ENCODE peak calls at places on chromosomes 3 and 15, in eight cellular contexts. H, E, W, U, D, T, R and X are unnamed samples.

GRCh38 chr3:23874359-23875120 is 42.2 kb downstream of the NKIRAS1 start:
- DNase-seq in H (peak), E (no peak), W (no peak), U (no peak), D (no peak), T (peak), R (no peak), X (peak)

GRCh38 chr3:27147215-27147614 is 222.0 kb downstream of the NEK10 start:
- DNase-seq in H (no peak), E (no peak), W (no peak), U (no peak), D (no peak), T (no peak), R (no peak), X (peak)

GRCh38 chr3:45611619-45612018 is 17.1 kb downstream of the LIMD1 start:
- DNase-seq in H (no peak), E (no peak), W (no peak), U (no peak), D (no peak), T (no peak), R (peak), X (no peak)

GRCh38 chr3:148896062-148896461 is 31.0 kb downstream of the CPA3 start:
- DNase-seq in H (no peak), E (no peak), W (no peak), U (no peak), D (no peak), T (no peak), R (no peak), X (no peak)

GRCh38 chr3:45987368-45988099 is 8.1 kb downstream of the FYCO1 start:
- DNase-seq in H (no peak), E (peak), W (no peak), U (no peak), D (no peak), T (peak), R (no peak), X (peak)

GRCh38 chr3:42507252-42507651 is 4.8 kb downstream of the VIPR1 start:
- DNase-seq in H (no peak), E (peak), W (no peak), U (no peak), D (no peak), T (no peak), R (no peak), X (peak)

GRCh38 chr15:38299216-38299615 is 46.6 kb downstream of the SPRED1 start:
- DNase-seq in H (peak), E (no peak), W (no peak), U (no peak), D (no peak), T (peak), R (no peak), X (peak)

GRCh38 chr3:50450135-50450911 is 53.1 kb downstream of the CACNA2D2 start:
- DNase-seq in H (no peak), E (peak), W (peak), U (no peak), D (no peak), T (peak), R (peak), X (peak)

GRCh38 chr15:69224383-69224782 is 63.9 kb downstream of the GLCE start:
- DNase-seq in H (no peak), E (no peak), W (no peak), U (no peak), D (no peak), T (no peak), R (no peak), X (peak)

GRCh38 chr15:55289011-55289572 is 521 bp downstream of the RAB27A start:
- DNase-seq in H (no peak), E (peak), W (no peak), U (peak), D (no peak), T (peak), R (peak), X (peak)

GRCh38 chr15:55284461-55284860 is 5.2 kb downstream of the RAB27A start:
- DNase-seq in H (no peak), E (no peak), W (no peak), U (no peak), D (no peak), T (no peak), R (no peak), X (no peak)

GRCh38 chr15:55290361-55291057 is 896 bp upstream of the RAB27A start:
- DNase-seq in H (peak), E (peak), W (peak), U (peak), D (no peak), T (peak), R (peak), X (peak)

GRCh38 chr15:55289573-55290360 is at the start of gene RAB27A:
- DNase-seq in H (no peak), E (peak), W (no peak), U (peak), D (no peak), T (peak), R (peak), X (peak)

GRCh38 chr15:55288006-55288717 is 1.5 kb downstream of the RAB27A start:
- DNase-seq in H (no peak), E (no peak), W (no peak), U (no peak), D (no peak), T (no peak), R (no peak), X (no peak)
- H3K4me3 ChIP-seq in H (peak), E (no peak), W (peak), U (no peak), D (no peak), T (peak), R (no peak), X (peak)

GRCh38 chr3:141109761-141110160 is 58.6 kb downstream of the SPSB4 start:
- DNase-seq in H (no peak), E (peak), W (no peak), U (no peak), D (no peak), T (peak), R (no peak), X (no peak)
- TF ChIP-seq CTCF in H (no peak), E (no peak), W (no peak), U (no peak), D (no peak), T (no peak), R (no peak), X (no peak)

GRCh38 chr15:25072857-25073476 is 118.2 kb downstream of the SNRPN start:
- DNase-seq in H (no peak), E (no peak), W (no peak), U (no peak), D (no peak), T (no peak), R (no peak), X (no peak)
- H3K4me3 ChIP-seq in H (no peak), E (no peak), W (no peak), U (no peak), D (no peak), T (no peak), R (no peak), X (no peak)

DNA sequence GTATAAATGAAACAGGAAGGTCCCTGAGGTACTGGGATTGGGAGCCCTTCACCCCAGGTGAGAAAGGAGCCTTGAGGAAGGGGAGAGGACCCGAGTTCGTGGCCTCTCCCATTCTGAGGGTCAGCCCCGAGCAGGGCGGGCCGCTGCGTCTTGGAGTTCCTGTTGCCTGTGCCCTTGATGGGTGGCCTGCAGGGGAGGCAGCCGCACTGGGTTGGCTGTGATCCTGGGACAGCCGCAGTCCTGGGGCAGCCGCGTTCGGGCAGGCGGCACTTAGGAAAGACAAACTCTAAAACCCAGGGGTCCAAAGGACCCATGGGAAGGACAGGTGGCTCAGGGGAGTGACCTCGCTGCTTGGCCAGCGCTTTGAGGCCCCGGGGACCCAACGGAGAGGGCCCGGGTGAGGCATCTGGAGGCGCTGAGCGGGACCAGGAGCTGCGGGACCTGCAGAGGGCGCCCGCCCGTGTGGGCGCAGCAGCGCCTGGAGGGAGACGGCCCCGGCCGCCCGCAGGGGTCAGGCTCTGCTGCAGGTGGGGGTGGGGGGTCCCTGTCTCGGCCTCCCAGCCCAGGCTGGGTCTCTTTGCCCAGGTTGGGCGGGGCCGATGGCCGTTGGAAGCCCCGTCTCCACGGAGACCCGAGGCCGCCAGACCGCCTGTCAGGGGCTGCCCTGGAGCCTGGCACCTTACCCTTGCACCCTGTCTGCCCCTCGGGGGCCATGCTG is 65.1 kb downstream of the HMCES start:
- DNase-seq in H (no peak), E (no peak), W (no peak), U (no peak), D (no peak), T (no peak), R (no peak), X (peak)
- TF ChIP-seq CTCF in H (peak), E (no peak), W (peak), U (no peak), D (peak), T (peak), R (no peak), X (peak)

DNA sequence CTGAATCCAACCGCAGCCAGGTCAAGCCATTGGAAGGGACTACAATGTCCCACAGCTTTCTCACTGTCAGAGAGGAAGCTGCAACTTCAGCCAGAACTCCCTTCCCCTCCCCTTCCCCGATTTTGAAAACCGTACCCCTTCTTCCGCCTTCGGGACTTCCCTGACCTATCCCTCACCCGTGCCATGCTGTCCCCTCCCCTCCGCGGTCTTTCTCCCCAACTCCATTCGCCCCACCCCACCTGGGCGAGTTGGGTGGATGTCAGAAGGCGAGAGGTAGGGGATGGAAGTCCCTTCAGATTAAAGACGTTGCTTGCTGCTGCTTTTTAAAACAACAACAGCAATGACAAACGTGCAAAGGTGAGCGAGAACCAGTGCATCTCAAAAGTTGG is 723 bp downstream of the CPNE4 start:
- DNase-seq in H (no peak), E (no peak), W (no peak), U (no peak), D (no peak), T (no peak), R (no peak), X (no peak)
- H3K4me3 ChIP-seq in H (no peak), E (no peak), W (peak), U (peak), D (no peak), T (no peak), R (no peak), X (no peak)

DNA sequence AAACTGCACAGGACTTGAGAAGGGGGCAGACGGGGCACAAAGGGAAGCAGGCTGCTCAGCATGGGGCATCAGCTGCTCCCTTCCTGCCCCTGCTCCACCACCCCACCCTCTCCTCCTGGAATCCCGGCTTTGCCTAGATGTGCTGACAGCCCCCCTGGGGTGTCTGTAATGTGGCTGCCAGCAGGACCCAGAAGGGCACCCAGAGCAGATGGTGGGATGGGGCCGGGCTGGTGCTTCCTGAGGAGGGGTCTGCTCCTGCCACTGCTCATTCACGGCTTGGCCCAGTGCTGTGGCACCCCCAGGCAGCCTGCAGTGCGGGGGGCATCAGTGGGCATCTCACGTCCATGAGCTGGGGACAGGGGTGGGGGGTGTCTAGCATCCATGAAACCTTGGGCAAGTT is 10.2 kb downstream of the H1-8 start:
- DNase-seq in H (no peak), E (no peak), W (no peak), U (peak), D (no peak), T (no peak), R (no peak), X (no peak)
- TF ChIP-seq CTCF in H (no peak), E (no peak), W (no peak), U (no peak), D (no peak), T (no peak), R (no peak), X (no peak)

GRCh38 chr15:91857772-91858171 is 4.3 kb downstream of the SLCO3A1 start:
- DNase-seq in H (no peak), E (no peak), W (no peak), U (no peak), D (peak), T (no peak), R (no peak), X (no peak)
- H3K4me3 ChIP-seq in H (no peak), E (no peak), W (no peak), U (no peak), D (no peak), T (no peak), R (no peak), X (no peak)

GRCh38 chr3:181948286-181948685 is 236.6 kb downstream of the SOX2 start:
- DNase-seq in H (no peak), E (no peak), W (no peak), U (no peak), D (no peak), T (no peak), R (no peak), X (no peak)
- TF ChIP-seq CTCF in H (no peak), E (no peak), W (no peak), U (peak), D (peak), T (no peak), R (no peak), X (no peak)